ENCODE peak calls at places on chromosomes 5 and 9, in four cellular contexts. J is AG04449, R is bronchial epithelial cell, O is glutamatergic neuron. Y is an unnamed sample.

GRCh38 chr9:20568406-20568805 is 53.9 kb downstream of the MLLT3 start:
- DNase-seq in O (no peak), J (no peak), R (no peak), Y (no peak)

GRCh38 chr5:116271432-116271831 is 186.6 kb downstream of the COMMD10 start:
- DNase-seq in O (no peak), R (peak; percentile 5), J (peak; percentile 17), Y (no peak)

GRCh38 chr9:71647094-71647591 is 121.2 kb downstream of the CEMIP2 start:
- DNase-seq in O (no peak), J (no peak), R (peak; percentile 86), Y (no peak)

GRCh38 chr5:147327421-147327820 is 92.6 kb downstream of the STK32A start:
- DNase-seq in O (no peak), J (no peak), R (no peak), Y (no peak)

GRCh38 chr9:91386765-91387164 is 25.0 kb upstream of the AUH start:
- DNase-seq in R (no peak), O (no peak), J (no peak), Y (no peak)

GRCh38 chr9:119375892-119376291 is 6.7 kb upstream of the BRINP1 start:
- DNase-seq in O (peak; percentile 69), J (no peak), R (peak; percentile 3), Y (no peak)

GRCh38 chr5:29162297-29162696 is 2031.2 kb upstream of the CDH6 start:
- DNase-seq in J (no peak), R (no peak), O (no peak), Y (no peak)

GRCh38 chr9:127536499-127536898 is 75.6 kb upstream of the STXBP1 start:
- DNase-seq in O (no peak), J (no peak), R (no peak), Y (no peak)

GRCh38 chr5:59322887-59323286 is 570.6 kb downstream of the PDE4D start:
- DNase-seq in O (no peak), J (no peak), R (no peak), Y (no peak)

GRCh38 chr5:33834334-33834733 is 57.5 kb downstream of the ADAMTS12 start:
- DNase-seq in J (peak; percentile 55), O (no peak), R (no peak), Y (no peak)

GRCh38 chr9:84557751-84558150 is 111.8 kb upstream of the NTRK2 start:
- DNase-seq in O (no peak), R (peak; percentile 19), J (no peak), Y (no peak)

GRCh38 chr5:98769256-98770157 is 4.0 kb upstream of the RGMB start:
- DNase-seq in R (no peak), J (peak; percentile 38), O (peak; percentile 65), Y (no peak)

GRCh38 chr5:57816108-57816507 is 333.5 kb upstream of the ACTBL2 start:
- DNase-seq in O (no peak), J (peak; percentile 94), R (peak; percentile 99), Y (peak; percentile 92)

GRCh38 chr5:141839015-141839513 is 39.1 kb downstream of the PCDH1 start:
- DNase-seq in J (no peak), O (no peak), R (no peak), Y (no peak)

GRCh38 chr9:105413486-105414068 is 34.3 kb upstream of the FSD1L start:
- DNase-seq in J (no peak), O (no peak), R (peak; percentile 49), Y (no peak)

GRCh38 chr5:173954671-173955605 is 34.0 kb upstream of the C5orf47 start:
- DNase-seq in O (no peak), J (peak; percentile 77), R (no peak), Y (peak; percentile 76)

GRCh38 chr9:16335788-16336580 is 534.5 kb downstream of the BNC2 start:
- DNase-seq in O (no peak), J (peak; percentile 99), R (peak; percentile 97), Y (peak; percentile 95)

GRCh38 chr5:34455096-34455495 is 201.0 kb upstream of the RAI14 start:
- DNase-seq in R (no peak), J (no peak), O (no peak), Y (no peak)

GRCh38 chr9:127557998-127558546 is 54.0 kb upstream of the STXBP1 start:
- DNase-seq in O (no peak), R (no peak), J (no peak), Y (no peak)

GRCh38 chr5:34045996-34046395 is 3.0 kb upstream of the C1QTNF3 start:
- DNase-seq in O (no peak), J (peak; percentile 65), R (peak; percentile 91), Y (peak; percentile 23)

GRCh38 chr9:84917366-84918063 is 248.0 kb downstream of the NTRK2 start:
- DNase-seq in O (peak; percentile 33), J (no peak), R (peak; percentile 10), Y (no peak)

GRCh38 chr9:136791466-136792276 is 527 bp downstream of the TMEM141 start:
- DNase-seq in O (peak; percentile 67), R (peak; percentile 75), J (no peak), Y (no peak)

GRCh38 chr5:81783401-81783800 is 32.5 kb upstream of the SSBP2 start:
- DNase-seq in O (no peak), J (no peak), R (no peak), Y (no peak)

GRCh38 chr9:124242331-124243194 is 15.2 kb upstream of the NEK6 start:
- DNase-seq in R (no peak), O (peak; percentile 75), J (no peak), Y (no peak)

GRCh38 chr5:150180241-150181027 is 9.4 kb upstream of the SLC6A7 start:
- DNase-seq in J (no peak), R (no peak), O (no peak), Y (no peak)

GRCh38 chr9:68894502-68894901 is 119.4 kb downstream of the PRKACG start:
- DNase-seq in O (no peak), R (no peak), J (no peak), Y (no peak)

DNA sequence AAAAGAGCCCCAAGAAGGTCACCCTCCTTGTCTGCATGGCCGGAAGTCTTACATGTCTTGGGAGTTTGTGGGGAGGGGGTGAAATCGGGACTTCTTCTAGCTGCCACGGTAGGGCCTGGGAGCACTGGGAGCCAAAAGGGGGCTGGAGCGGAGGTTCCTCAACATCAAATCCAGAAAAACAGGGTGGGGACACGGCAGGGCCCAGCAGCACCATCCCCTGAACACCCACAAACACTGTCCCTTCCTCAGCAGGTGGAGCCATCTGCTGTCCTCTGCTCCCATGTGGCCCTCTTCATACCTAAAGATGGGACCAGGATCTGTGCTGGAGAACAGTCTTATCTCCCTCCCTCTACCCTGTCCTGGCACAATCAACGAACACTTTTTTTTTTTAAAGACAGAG is 2.7 kb downstream of the TERT start:
- DNase-seq in R (no peak), J (no peak), O (no peak), Y (no peak)
- TF ChIP-seq CTCF in R (no peak), J (no peak), O (no peak), Y (no peak)

GRCh38 chr9:125844611-125845010 is 97.4 kb downstream of the PBX3 start:
- DNase-seq in O (no peak), R (no peak), J (no peak), Y (no peak)
- TF ChIP-seq CTCF in O (no peak), R (no peak), J (no peak), Y (no peak)

DNA sequence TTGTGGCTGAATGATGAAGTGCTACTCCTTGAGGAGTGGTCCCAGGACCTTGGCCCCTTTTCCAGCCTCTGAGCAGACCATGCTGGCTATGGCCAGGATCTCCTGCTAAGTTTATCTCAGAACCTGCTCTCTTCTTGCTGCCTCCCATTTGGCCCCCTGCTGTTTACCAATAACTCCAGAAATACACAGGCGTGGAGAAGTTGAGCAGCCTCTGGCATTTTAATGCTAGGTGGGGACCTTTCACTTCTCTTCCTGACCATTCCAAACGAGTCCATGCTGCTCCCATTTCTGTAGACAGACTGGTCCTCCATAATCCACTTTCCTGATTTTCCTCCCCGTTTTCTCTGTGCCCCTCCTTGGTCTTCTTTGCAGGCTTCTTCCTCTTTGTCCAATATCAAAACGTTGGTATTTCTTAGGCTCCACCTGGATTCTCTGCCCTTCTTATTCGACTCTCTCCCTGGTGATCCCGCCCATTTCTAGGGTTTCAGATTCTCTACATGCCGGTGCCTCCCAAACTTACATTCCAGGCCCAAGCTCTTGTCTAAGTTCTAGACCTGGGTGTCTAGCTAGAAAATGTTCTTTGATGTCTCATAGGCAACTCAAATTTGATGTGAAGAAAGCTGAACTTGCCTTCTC is 33.4 kb upstream of the TNFAIP8 start:
- DNase-seq in O (no peak), J (no peak), R (peak; percentile 49), Y (no peak)
- TF ChIP-seq CTCF in O (no peak), J (no peak), R (no peak), Y (no peak)

DNA sequence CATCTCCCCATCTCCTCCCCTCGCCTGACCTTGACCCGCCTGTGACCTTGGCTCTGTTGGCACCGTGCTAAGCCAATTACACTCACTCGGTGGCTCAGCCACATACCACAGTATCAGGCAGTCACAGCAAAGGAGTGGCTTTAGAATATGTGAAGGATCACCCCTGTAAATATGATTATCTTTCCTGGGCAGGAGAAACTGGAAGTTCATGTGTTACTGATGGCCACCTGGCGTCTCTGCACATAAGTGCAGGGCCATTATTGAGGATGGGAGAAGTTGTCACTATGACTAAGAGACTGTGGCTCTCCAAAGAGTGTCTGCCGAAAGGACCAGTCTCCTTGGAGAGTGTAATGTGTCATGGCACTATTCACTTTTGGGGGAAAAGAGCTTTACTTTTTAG is 116.9 kb upstream of the S1PR3 start:
- DNase-seq in O (no peak), R (peak; percentile 46), J (no peak), Y (no peak)
- TF ChIP-seq CTCF in O (no peak), R (peak; percentile 46), J (no peak), Y (peak; percentile 28)

GRCh38 chr9:97500765-97501176 is 695 bp upstream of the TMOD1 start:
- DNase-seq in O (no peak), R (no peak), J (no peak), Y (no peak)

GRCh38 chr9:97502222-97502983 is 937 bp downstream of the TMOD1 start:
- DNase-seq in R (no peak), J (no peak), O (peak; percentile 27), Y (no peak)

GRCh38 chr9:97501972-97502221 is 431 bp downstream of the TMOD1 start:
- DNase-seq in J (no peak), R (no peak), O (no peak), Y (no peak)

GRCh38 chr9:97500263-97500662 is 1.2 kb upstream of the TMOD1 start:
- DNase-seq in R (no peak), J (no peak), O (no peak), Y (no peak)

GRCh38 chr9:97501177-97501971 is at the start of gene TMOD1:
- DNase-seq in R (no peak), O (peak; percentile 55), J (no peak), Y (no peak)
- TF ChIP-seq CTCF in R (peak; percentile 1), O (no peak), J (peak; percentile 1), Y (no peak)